ENCODE peak calls at places on chromosomes 11 and 22, in five cellular contexts. One of them, this sample, is unnamed.
A peak's percentile ranks its signal among the peaks of the same experiment; 100 is the strongest.

GRCh38 chr11:10302294-10302743 is 2.6 kb upstream of the ADM start:
- DNase-seq in thoracic aorta: no peak
- DNase-seq in hepatocyte: no peak
- DNase-seq in colonic mucosa: no peak
- DNase-seq in MM.1S: no peak
- DNase-seq in this sample: no peak

GRCh38 chr22:25774575-25775026 is 32.6 kb downstream of the MYO18B start:
- DNase-seq in thoracic aorta: no peak
- DNase-seq in hepatocyte: no peak
- DNase-seq in colonic mucosa: no peak
- DNase-seq in MM.1S: no peak
- DNase-seq in this sample: no peak

GRCh38 chr11:118610773-118611432 is 3.5 kb downstream of the PHLDB1 start:
- DNase-seq in thoracic aorta: no peak
- DNase-seq in hepatocyte: peak; percentile 92
- DNase-seq in colonic mucosa: peak; percentile 87
- DNase-seq in MM.1S: peak; percentile 81
- DNase-seq in this sample: peak; percentile 87

GRCh38 chr11:70521475-70522260 is 123.3 kb downstream of the CTTN start:
- DNase-seq in thoracic aorta: no peak
- DNase-seq in hepatocyte: no peak
- DNase-seq in colonic mucosa: no peak
- DNase-seq in MM.1S: no peak
- DNase-seq in this sample: no peak

GRCh38 chr11:111446404-111447152 is 65.6 kb downstream of the BTG4 start:
- DNase-seq in thoracic aorta: peak; percentile 40
- DNase-seq in hepatocyte: peak; percentile 90
- DNase-seq in colonic mucosa: peak; percentile 90
- DNase-seq in MM.1S: peak; percentile 90
- DNase-seq in this sample: peak; percentile 78

GRCh38 chr22:41513391-41513790 is 30.9 kb downstream of the POLR3H start:
- DNase-seq in thoracic aorta: no peak
- DNase-seq in hepatocyte: no peak
- DNase-seq in colonic mucosa: no peak
- DNase-seq in MM.1S: no peak
- DNase-seq in this sample: no peak

GRCh38 chr11:72710278-72710677 is 36.1 kb upstream of the PDE2A start:
- DNase-seq in thoracic aorta: no peak
- DNase-seq in hepatocyte: no peak
- DNase-seq in colonic mucosa: no peak
- DNase-seq in MM.1S: no peak
- DNase-seq in this sample: no peak

GRCh38 chr11:13335319-13335718 is 57.7 kb downstream of the BMAL1 start:
- DNase-seq in thoracic aorta: no peak
- DNase-seq in hepatocyte: peak; percentile 55
- DNase-seq in colonic mucosa: peak; percentile 76
- DNase-seq in MM.1S: peak; percentile 47
- DNase-seq in this sample: peak; percentile 64

GRCh38 chr11:69243496-69244200 is 50.3 kb upstream of the MYEOV start:
- DNase-seq in thoracic aorta: no peak
- DNase-seq in hepatocyte: no peak
- DNase-seq in colonic mucosa: peak; percentile 8
- DNase-seq in MM.1S: no peak
- DNase-seq in this sample: no peak

GRCh38 chr11:23012930-23013329 is 152.7 kb upstream of the CCDC179 start:
- DNase-seq in thoracic aorta: no peak
- DNase-seq in hepatocyte: no peak
- DNase-seq in colonic mucosa: no peak
- DNase-seq in MM.1S: no peak
- DNase-seq in this sample: no peak

GRCh38 chr11:61049854-61050253 is 52.4 kb upstream of the CD5 start:
- DNase-seq in thoracic aorta: no peak
- DNase-seq in hepatocyte: no peak
- DNase-seq in colonic mucosa: no peak
- DNase-seq in MM.1S: no peak
- DNase-seq in this sample: no peak

GRCh38 chr11:75371930-75372876 is 20.7 kb upstream of the ARRB1 start:
- DNase-seq in thoracic aorta: no peak
- DNase-seq in hepatocyte: peak; percentile 68
- DNase-seq in colonic mucosa: peak; percentile 75
- DNase-seq in MM.1S: no peak
- DNase-seq in this sample: no peak

GRCh38 chr11:115761348-115761747 is 257.1 kb upstream of the CADM1 start:
- DNase-seq in thoracic aorta: no peak
- DNase-seq in hepatocyte: no peak
- DNase-seq in colonic mucosa: peak; percentile 23
- DNase-seq in MM.1S: no peak
- DNase-seq in this sample: no peak

GRCh38 chr11:66744485-66745355 is 15.7 kb upstream of the SPTBN2 start:
- DNase-seq in thoracic aorta: no peak
- DNase-seq in hepatocyte: peak; percentile 93
- DNase-seq in colonic mucosa: peak; percentile 89
- DNase-seq in MM.1S: peak; percentile 89
- DNase-seq in this sample: peak; percentile 91

GRCh38 chr11:95330332-95330731 is 99.3 kb upstream of the SESN3 start:
- DNase-seq in thoracic aorta: no peak
- DNase-seq in hepatocyte: no peak
- DNase-seq in colonic mucosa: no peak
- DNase-seq in MM.1S: no peak
- DNase-seq in this sample: no peak

GRCh38 chr22:36548606-36549005 is 19.6 kb upstream of the EIF3D start:
- DNase-seq in thoracic aorta: no peak
- DNase-seq in hepatocyte: no peak
- DNase-seq in colonic mucosa: no peak
- DNase-seq in MM.1S: no peak
- DNase-seq in this sample: no peak

GRCh38 chr11:75855191-75855590 is 40.2 kb downstream of the UVRAG start:
- DNase-seq in thoracic aorta: no peak
- DNase-seq in hepatocyte: no peak
- DNase-seq in colonic mucosa: no peak
- DNase-seq in MM.1S: no peak
- DNase-seq in this sample: no peak

GRCh38 chr11:13000721-13001120 is 8.4 kb upstream of the RASSF10 start:
- DNase-seq in thoracic aorta: no peak
- DNase-seq in hepatocyte: no peak
- DNase-seq in colonic mucosa: no peak
- DNase-seq in MM.1S: no peak
- DNase-seq in this sample: no peak

GRCh38 chr11:69892986-69893555 is 73.9 kb upstream of the FGF3 start:
- DNase-seq in thoracic aorta: no peak
- DNase-seq in hepatocyte: no peak
- DNase-seq in colonic mucosa: peak; percentile 79
- DNase-seq in MM.1S: no peak
- DNase-seq in this sample: peak; percentile 80

GRCh38 chr11:110028904-110029303 is 64.3 kb upstream of the ZC3H12C start:
- DNase-seq in thoracic aorta: no peak
- DNase-seq in hepatocyte: no peak
- DNase-seq in colonic mucosa: no peak
- DNase-seq in MM.1S: no peak
- DNase-seq in this sample: no peak

GRCh38 chr11:73210916-73211667 is 7.0 kb upstream of the P2RY2 start:
- DNase-seq in thoracic aorta: no peak
- DNase-seq in hepatocyte: no peak
- DNase-seq in colonic mucosa: no peak
- DNase-seq in MM.1S: no peak
- DNase-seq in this sample: no peak

GRCh38 chr11:42524534-42525227 is 787.1 kb upstream of the API5 start:
- DNase-seq in thoracic aorta: no peak
- DNase-seq in hepatocyte: peak; percentile 85
- DNase-seq in colonic mucosa: peak; percentile 42
- DNase-seq in MM.1S: peak; percentile 84
- DNase-seq in this sample: no peak

GRCh38 chr11:1297576-1298473 is 11.6 kb downstream of the TOLLIP start:
- DNase-seq in thoracic aorta: no peak
- DNase-seq in hepatocyte: no peak
- DNase-seq in colonic mucosa: no peak
- DNase-seq in MM.1S: no peak
- DNase-seq in this sample: no peak

GRCh38 chr11:8038393-8038792 is 42.6 kb upstream of the TUB start:
- DNase-seq in thoracic aorta: no peak
- DNase-seq in hepatocyte: no peak
- DNase-seq in colonic mucosa: no peak
- DNase-seq in MM.1S: no peak
- DNase-seq in this sample: no peak

GRCh38 chr11:134945993-134946392 is 534.0 kb upstream of the B3GAT1 start:
- DNase-seq in thoracic aorta: no peak
- DNase-seq in hepatocyte: no peak
- DNase-seq in colonic mucosa: no peak
- DNase-seq in MM.1S: no peak
- DNase-seq in this sample: no peak

GRCh38 chr22:42262964-42263363 is 7.5 kb downstream of the TCF20 start:
- DNase-seq in thoracic aorta: no peak
- DNase-seq in hepatocyte: no peak
- DNase-seq in colonic mucosa: no peak
- DNase-seq in MM.1S: no peak
- DNase-seq in this sample: no peak

GRCh38 chr11:126358763-126359160 is 3.3 kb downstream of the ST3GAL4 start:
- DNase-seq in thoracic aorta: no peak
- DNase-seq in hepatocyte: no peak
- DNase-seq in colonic mucosa: no peak
- DNase-seq in MM.1S: no peak
- DNase-seq in this sample: no peak

GRCh38 chr11:96335389-96335788 is 7.6 kb downstream of the MAML2 start:
- DNase-seq in thoracic aorta: no peak
- DNase-seq in hepatocyte: no peak
- DNase-seq in colonic mucosa: no peak
- DNase-seq in MM.1S: no peak
- DNase-seq in this sample: no peak

GRCh38 chr11:125433454-125434121 is 62.5 kb downstream of the FEZ1 start:
- DNase-seq in thoracic aorta: no peak
- DNase-seq in hepatocyte: peak; percentile 83
- DNase-seq in colonic mucosa: no peak
- DNase-seq in MM.1S: peak; percentile 48
- DNase-seq in this sample: peak; percentile 25

GRCh38 chr11:7651140-7651551 is 22.2 kb downstream of the CYB5R2 start:
- DNase-seq in thoracic aorta: no peak
- DNase-seq in hepatocyte: no peak
- DNase-seq in colonic mucosa: no peak
- DNase-seq in MM.1S: no peak
- DNase-seq in this sample: no peak

DNA sequence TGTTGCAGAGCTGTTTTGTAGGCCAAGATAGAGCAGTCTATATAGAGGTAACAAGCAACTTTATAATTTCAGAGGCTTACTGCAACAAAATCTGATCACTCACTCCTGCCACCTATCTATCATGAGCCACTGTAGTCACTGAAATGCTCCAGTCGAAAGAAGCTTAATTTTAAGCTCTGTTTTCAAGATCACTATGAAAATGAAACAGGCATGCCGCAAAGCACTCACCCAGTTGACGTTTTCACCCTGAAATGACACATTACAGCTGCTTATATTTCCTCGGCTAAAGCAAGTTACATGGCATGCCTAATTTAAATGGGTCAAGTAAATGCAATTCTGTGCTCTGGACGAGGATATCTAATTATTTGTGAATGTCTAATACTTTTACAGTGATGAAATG is 616.3 kb downstream of the FAM181B start:
- DNase-seq in thoracic aorta: no peak
- DNase-seq in hepatocyte: no peak
- DNase-seq in colonic mucosa: no peak
- DNase-seq in MM.1S: peak; percentile 31
- DNase-seq in this sample: no peak
- TF ChIP-seq CTCF in thoracic aorta: no peak
- TF ChIP-seq CTCF in hepatocyte: no peak
- TF ChIP-seq CTCF in colonic mucosa: no peak
- TF ChIP-seq CTCF in MM.1S: no peak
- TF ChIP-seq CTCF in this sample: no peak

GRCh38 chr22:20211997-20212753 is 55.9 kb downstream of the RTN4R start:
- DNase-seq in thoracic aorta: no peak
- DNase-seq in hepatocyte: no peak
- DNase-seq in colonic mucosa: no peak
- DNase-seq in MM.1S: peak; percentile 14
- DNase-seq in this sample: peak; percentile 41
- H3K4me3 ChIP-seq in thoracic aorta: peak overlapping the region; percentile 5
- H3K4me3 ChIP-seq in hepatocyte: no peak overlapping the region
- H3K4me3 ChIP-seq in colonic mucosa: no peak overlapping the region
- H3K4me3 ChIP-seq in MM.1S: no peak overlapping the region
- H3K4me3 ChIP-seq in this sample: no peak overlapping the region

GRCh38 chr22:31341386-31342088 is 4.6 kb downstream of the PATZ1 start:
- DNase-seq in thoracic aorta: no peak
- DNase-seq in hepatocyte: peak; percentile 19
- DNase-seq in colonic mucosa: no peak
- DNase-seq in MM.1S: no peak
- DNase-seq in this sample: no peak
- H3K9me3 ChIP-seq in thoracic aorta: no peaks in the 10 kb centered on the region
- H3K9me3 ChIP-seq in hepatocyte: no peaks in the 10 kb centered on the region
- H3K9me3 ChIP-seq in colonic mucosa: no peaks in the 10 kb centered on the region
- H3K9me3 ChIP-seq in MM.1S: no peaks in the 10 kb centered on the region
- H3K9me3 ChIP-seq in this sample: no peaks in the 10 kb centered on the region

DNA sequence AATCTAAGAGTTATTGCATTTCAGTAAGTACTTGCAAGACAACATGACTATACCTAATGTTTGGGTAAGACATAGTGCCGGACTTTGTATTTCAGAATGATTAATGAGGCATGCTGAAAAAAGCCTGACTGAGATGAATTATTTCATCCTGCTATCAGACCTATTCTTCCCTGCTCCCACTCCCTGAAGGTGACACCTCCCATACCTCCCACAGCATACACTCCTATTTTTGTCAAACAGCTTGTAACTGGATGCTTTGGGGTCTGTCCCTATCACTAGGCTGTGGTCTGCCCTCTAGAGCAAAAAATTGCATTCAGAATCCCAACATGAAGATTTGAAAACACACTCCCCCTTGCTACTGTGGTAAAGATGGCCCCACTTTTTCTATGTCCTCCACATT is 10.9 kb upstream of the SCN3B start:
- DNase-seq in thoracic aorta: no peak
- DNase-seq in hepatocyte: no peak
- DNase-seq in colonic mucosa: no peak
- DNase-seq in MM.1S: no peak
- DNase-seq in this sample: no peak
- TF ChIP-seq CTCF in thoracic aorta: no peak
- TF ChIP-seq CTCF in hepatocyte: no peak
- TF ChIP-seq CTCF in colonic mucosa: no peak
- TF ChIP-seq CTCF in MM.1S: no peak
- TF ChIP-seq CTCF in this sample: no peak

DNA sequence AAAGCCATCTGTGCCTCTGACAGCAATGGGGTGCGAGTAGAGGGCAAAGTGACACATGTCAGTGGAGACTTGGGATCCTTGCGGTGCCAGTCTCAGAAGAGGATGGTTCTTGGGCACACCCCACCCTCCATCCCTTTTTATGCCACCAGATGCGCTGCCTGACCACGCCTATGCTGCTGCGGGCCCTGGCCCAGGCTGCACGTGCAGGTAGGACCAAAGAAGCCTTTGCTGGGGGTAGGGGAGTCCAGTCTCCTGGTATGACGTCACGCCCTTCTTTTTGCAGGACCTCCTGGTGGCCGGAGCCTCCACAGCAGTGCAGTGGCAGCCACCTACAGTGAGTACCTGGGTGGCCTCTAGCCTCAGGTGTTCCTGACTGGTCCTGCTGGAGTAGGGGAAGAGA is 1.5 kb downstream of the NDUFS8 start:
- DNase-seq in thoracic aorta: no peak
- DNase-seq in hepatocyte: no peak
- DNase-seq in colonic mucosa: no peak
- DNase-seq in MM.1S: no peak
- DNase-seq in this sample: no peak
- H3K4me3 ChIP-seq in thoracic aorta: no peak overlapping the region
- H3K4me3 ChIP-seq in hepatocyte: no peak overlapping the region
- H3K4me3 ChIP-seq in colonic mucosa: no peak overlapping the region
- H3K4me3 ChIP-seq in MM.1S: no peak overlapping the region
- H3K4me3 ChIP-seq in this sample: no peak overlapping the region